ENCODE peak calls at places on chromosomes 4 and X, in four cellular contexts. Y is iPS DF 6.9, C is Peyer's patch, U is ascending aorta. S is an unnamed sample.

GRCh38 chr4:98430708-98431403 is 169.7 kb downstream of the RAP1GDS1 start:
- DNase-seq in C (no peak), Y (no peak), U (no peak), S (peak; percentile 56)

GRCh38 chrX:30151964-30152363 is 63.4 kb upstream of the MAGEB2 start:
- DNase-seq in Y (no peak), U (no peak), C (no peak), S (no peak)

GRCh38 chr4:71229477-71230257 is 109.2 kb upstream of the SLC4A4 start:
- DNase-seq in C (no peak), Y (no peak), U (no peak), S (peak; percentile 79)

GRCh38 chr4:25674386-25674785 is 18.7 kb downstream of the SLC34A2 start:
- DNase-seq in Y (no peak), U (no peak), C (no peak), S (no peak)

GRCh38 chrX:106894392-106894909 is 8.7 kb downstream of the RIPPLY1 start:
- DNase-seq in C (no peak), U (no peak), Y (peak; percentile 22), S (peak; percentile 79)

GRCh38 chrX:45750639-45751038 is 550.0 kb upstream of the DIPK2B start:
- DNase-seq in Y (no peak), U (no peak), C (no peak), S (no peak)

GRCh38 chr4:77432702-77433101 is 172.9 kb upstream of the CXCL13 start:
- DNase-seq in C (no peak), Y (no peak), U (no peak), S (no peak)

GRCh38 chr4:37453361-37454262 is 209.1 kb downstream of the NWD2 start:
- DNase-seq in U (no peak), Y (peak; percentile 4), C (no peak), S (peak; percentile 91)

GRCh38 chr4:131566026-131566425 is 1583.1 kb upstream of the PCDH10 start:
- DNase-seq in C (no peak), U (no peak), Y (no peak), S (no peak)

GRCh38 chrX:30373479-30373878 is 64.3 kb upstream of the NR0B1 start:
- DNase-seq in C (no peak), U (no peak), Y (no peak), S (no peak)

GRCh38 chr4:172952052-172952451 is 216.6 kb upstream of the GALNT7 start:
- DNase-seq in Y (no peak), C (no peak), U (no peak), S (no peak)

GRCh38 chrX:46576458-46576857 is 2.9 kb downstream of the CHST7 start:
- DNase-seq in Y (no peak), U (no peak), C (no peak), S (no peak)

GRCh38 chr4:128338634-128339355 is 51.2 kb upstream of the PGRMC2 start:
- DNase-seq in Y (no peak), U (no peak), C (no peak), S (no peak)

GRCh38 chr4:1380368-1381151 is 25.7 kb downstream of the NKX1-1 start:
- DNase-seq in U (no peak), Y (no peak), C (no peak), S (no peak)

GRCh38 chr4:105092356-105092755 is 54.3 kb upstream of the TET2 start:
- DNase-seq in C (no peak), U (no peak), Y (no peak), S (peak; percentile 9)

GRCh38 chr4:93994175-93994994 is 165.8 kb downstream of the ATOH1 start:
- DNase-seq in Y (no peak), C (no peak), U (no peak), S (no peak)

GRCh38 chrX:109911046-109911445 is 91.9 kb upstream of the TMEM164 start:
- DNase-seq in C (no peak), U (no peak), Y (no peak), S (no peak)

GRCh38 chr4:13483142-13484044 is 747 bp downstream of the RAB28 start:
- DNase-seq in Y (no peak), U (peak; percentile 10), C (no peak), S (peak; percentile 70)

GRCh38 chr4:145935253-145936141 is 3.1 kb downstream of the ZNF827 start:
- DNase-seq in Y (no peak), C (peak; percentile 55), U (no peak), S (peak; percentile 35)

GRCh38 chr4:108018038-108018883 is 28.6 kb downstream of the HADH start:
- DNase-seq in C (peak; percentile 77), U (no peak), Y (peak; percentile 48), S (peak; percentile 87)

GRCh38 chrX:17553451-17553850 is 178.5 kb downstream of the NHS start:
- DNase-seq in U (peak; percentile 11), Y (no peak), C (no peak), S (no peak)

GRCh38 chr4:81490761-81491160 is 19.1 kb upstream of the RASGEF1B start:
- DNase-seq in Y (no peak), U (no peak), C (no peak), S (no peak)

GRCh38 chr4:110245567-110245966 is 47.2 kb upstream of the ELOVL6 start:
- DNase-seq in U (no peak), Y (no peak), C (no peak), S (no peak)

GRCh38 chr4:110628321-110629213 is 5.7 kb upstream of the PITX2 start:
- DNase-seq in U (no peak), C (no peak), Y (no peak), S (no peak)

GRCh38 chr4:73589887-73590801 is 30.1 kb downstream of the RASSF6 start:
- DNase-seq in C (no peak), Y (no peak), U (no peak), S (peak; percentile 10)

GRCh38 chr4:101973331-101973730 is 182.8 kb downstream of the BANK1 start:
- DNase-seq in U (no peak), C (no peak), Y (no peak), S (no peak)

GRCh38 chrX:129318375-129318774 is 204.9 kb downstream of the SMARCA1 start:
- DNase-seq in C (no peak), U (no peak), Y (no peak), S (peak; percentile 27)

GRCh38 chr4:2843909-2844584 is 403 bp downstream of the ADD1 start:
- DNase-seq in U (no peak), Y (no peak), C (peak; percentile 43), S (peak; percentile 8)

GRCh38 chr4:141130947-141131545 is 2.2 kb downstream of the RNF150 start:
- DNase-seq in U (no peak), Y (no peak), C (no peak), S (no peak)

GRCh38 chr4:141131738-141132688 is 1.3 kb downstream of the RNF150 start:
- DNase-seq in U (no peak), C (no peak), Y (no peak), S (peak; percentile 31)

GRCh38 chr4:141124224-141124623 is 9.0 kb downstream of the RNF150 start:
- DNase-seq in Y (no peak), C (no peak), U (no peak), S (no peak)

GRCh38 chr4:141126769-141127168 is 6.5 kb downstream of the RNF150 start:
- DNase-seq in Y (no peak), U (no peak), C (no peak), S (no peak)

GRCh38 chr4:141127884-141128283 is 5.4 kb downstream of the RNF150 start:
- DNase-seq in U (no peak), C (no peak), Y (no peak), S (no peak)
- H3K27me3 ChIP-seq in U (no peaks in the 10 kb centered on the region), C (no peaks in the 10 kb centered on the region), Y (peaks cover 6% of the 10 kb centered on the region), S (peaks cover 37% of the 10 kb centered on the region)

GRCh38 chr4:20838476-20838875 is 138.2 kb downstream of the PACRGL start:
- DNase-seq in U (no peak), Y (no peak), C (no peak), S (no peak)

GRCh38 chr4:20839957-20840356 is 139.7 kb downstream of the PACRGL start:
- DNase-seq in U (no peak), Y (no peak), C (no peak), S (peak; percentile 26)

GRCh38 chr4:20844311-20844710 is 144.1 kb downstream of the PACRGL start:
- DNase-seq in Y (no peak), C (no peak), U (no peak), S (no peak)

DNA sequence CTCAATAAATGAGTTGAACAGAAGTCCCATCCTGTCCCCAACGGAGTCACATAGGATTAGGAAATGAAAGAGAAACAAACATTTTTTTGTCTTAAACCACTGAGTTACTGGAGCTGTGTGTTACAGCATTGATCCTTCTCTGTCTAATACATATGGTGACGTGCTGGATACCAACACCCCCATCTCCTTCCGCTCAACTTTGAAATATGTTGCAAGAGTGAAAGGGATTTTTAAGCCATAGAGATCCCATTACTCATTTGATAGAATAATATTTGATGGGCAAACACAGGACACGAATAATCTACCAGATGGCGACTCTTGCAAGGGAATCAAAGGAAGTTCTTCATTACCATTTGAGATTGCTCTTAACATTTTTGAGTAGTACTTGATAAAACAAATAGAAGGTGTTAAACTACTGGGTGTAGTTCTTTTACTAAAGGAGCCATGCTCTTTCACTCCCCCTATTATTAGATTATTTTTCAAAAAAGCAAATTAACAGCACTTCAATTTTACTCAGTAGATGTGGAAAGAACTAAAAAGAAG is 140.5 kb downstream of the PACRGL start:
- DNase-seq in U (no peak), C (no peak), Y (no peak), S (no peak)
- H3K27ac ChIP-seq in U (no peak overlapping the region), C (no peak overlapping the region), Y (no peak overlapping the region), S (no peak overlapping the region)

GRCh38 chrX:21373001-21373400 is 1.2 kb upstream of the CNKSR2 start:
- DNase-seq in Y (no peak), U (no peak), C (no peak), S (no peak)
- H3K4me3 ChIP-seq in Y (no peak overlapping the region), U (no peak overlapping the region), C (no peak overlapping the region), S (no peak overlapping the region)

GRCh38 chrX:115011428-115011827 is 6.0 kb downstream of the IL13RA2 start:
- DNase-seq in C (no peak), Y (no peak), U (no peak), S (no peak)
- H3K27me3 ChIP-seq in C (no peaks in the 10 kb centered on the region), Y (no peaks in the 10 kb centered on the region), U (no peaks in the 10 kb centered on the region), S (no peaks in the 10 kb centered on the region)

DNA sequence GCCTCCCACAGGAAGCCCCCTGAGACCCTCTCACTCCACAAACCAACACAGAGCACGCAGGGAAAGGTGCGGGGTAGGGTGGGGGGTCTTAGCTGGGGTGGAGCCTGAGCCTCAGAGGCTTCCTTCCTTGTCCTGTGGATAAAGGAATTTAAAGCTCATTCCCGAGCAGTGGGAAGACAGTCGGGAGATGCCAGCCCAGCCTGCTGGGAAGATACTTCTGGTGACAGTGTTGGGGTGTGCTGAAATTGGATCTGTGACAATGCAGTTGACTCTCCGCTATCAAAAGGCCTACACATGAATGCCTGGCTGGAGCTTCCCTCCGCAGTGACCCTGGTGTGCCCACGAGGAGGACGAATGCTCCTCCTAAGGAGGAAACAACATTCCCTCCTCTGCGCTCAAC is 45.5 kb downstream of the JAKMIP1 start:
- DNase-seq in C (no peak), U (no peak), Y (no peak), S (no peak)
- H3K27ac ChIP-seq in C (no peak overlapping the region), U (no peak overlapping the region), Y (no peak overlapping the region), S (no peak overlapping the region)

DNA sequence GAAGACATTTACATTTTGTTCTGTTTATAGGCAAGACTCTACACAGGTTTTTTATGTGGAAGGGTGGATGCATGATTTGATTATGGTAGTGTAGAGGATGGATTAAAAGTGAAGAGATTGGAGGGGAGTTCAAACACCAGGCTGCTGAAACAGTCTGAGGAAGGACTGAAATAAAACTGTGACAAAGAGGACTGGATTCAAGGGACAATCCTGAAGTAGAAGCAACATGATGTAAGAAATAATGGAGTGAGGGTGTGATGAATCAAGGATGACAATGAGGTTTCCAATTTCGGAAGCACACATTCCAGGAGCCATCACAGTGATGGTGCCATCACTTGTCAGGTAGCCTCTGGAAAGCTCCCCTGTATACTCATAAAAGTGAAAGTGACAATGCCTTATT is 103.5 kb downstream of the SYNPO2 start:
- DNase-seq in U (no peak), Y (no peak), C (no peak), S (no peak)
- H3K4me3 ChIP-seq in U (no peak overlapping the region), Y (no peak overlapping the region), C (no peak overlapping the region), S (no peak overlapping the region)

S was measured in hepatocyte.